ENCODE peak calls at places on chromosomes 3 and 15, in six cellular contexts. A, Y, Z, R, O and P are unnamed samples. For H3K9me3 and H3K4me1, the result is how much of the 10 kb centered on the place peaks cover.

GRCh38 chr15:34365073-34365825 is 1.7 kb downstream of the LPCAT4 start:
- DNase-seq in R (no peak), A (no peak), Y (no peak), O (peak), Z (no peak), P (no peak)

GRCh38 chr15:93049914-93050534 is 39.0 kb downstream of the RGMA start:
- DNase-seq in Z (no peak), O (peak), Y (no peak), R (peak), A (no peak), P (no peak)

GRCh38 chr3:57120040-57120802 is 44.9 kb downstream of the IL17RD start:
- DNase-seq in O (no peak), Z (no peak), A (no peak), R (no peak), Y (no peak), P (no peak)

GRCh38 chr15:69304176-69304533 is 5.4 kb downstream of the PAQR5 start:
- DNase-seq in O (no peak), Z (no peak), A (no peak), R (no peak), Y (peak), P (no peak)

GRCh38 chr15:78671626-78672211 is 30.7 kb upstream of the CHRNB4 start:
- DNase-seq in A (no peak), Y (peak), Z (no peak), R (no peak), O (no peak), P (no peak)

GRCh38 chr15:91782221-91782620 is 71.3 kb upstream of the SLCO3A1 start:
- DNase-seq in O (no peak), Y (peak), Z (no peak), A (peak), R (no peak), P (no peak)

GRCh38 chr3:148601766-148602685 is 95.7 kb upstream of the AGTR1 start:
- DNase-seq in O (no peak), R (no peak), Z (no peak), A (no peak), Y (no peak), P (no peak)

GRCh38 chr3:13509066-13509815 is 29.1 kb downstream of the HDAC11 start:
- DNase-seq in A (no peak), Z (no peak), R (no peak), Y (no peak), O (peak), P (no peak)

GRCh38 chr3:135803291-135803690 is 162.2 kb upstream of the PPP2R3A start:
- DNase-seq in Z (no peak), Y (no peak), O (no peak), R (no peak), A (no peak), P (no peak)

GRCh38 chr3:38588276-38588971 is 61.1 kb downstream of the SCN5A start:
- DNase-seq in R (no peak), A (peak), O (peak), Y (no peak), Z (no peak), P (peak)

GRCh38 chr3:187746479-187747335 is 1.4 kb upstream of the BCL6 start:
- DNase-seq in R (no peak), A (no peak), Z (no peak), Y (no peak), O (no peak), P (peak)

GRCh38 chr15:37698679-37699078 is 235.8 kb upstream of the TMCO5A start:
- DNase-seq in Y (no peak), A (no peak), R (no peak), Z (no peak), O (no peak), P (no peak)

GRCh38 chr3:53324011-53324544 is 23.3 kb downstream of the DCP1A start:
- DNase-seq in R (no peak), A (no peak), Z (no peak), Y (no peak), O (peak), P (no peak)

GRCh38 chr3:9441501-9442221 is 44.2 kb downstream of the SETD5 start:
- DNase-seq in A (no peak), O (no peak), Y (no peak), Z (no peak), R (no peak), P (no peak)

GRCh38 chr3:194472290-194472920 is 14.4 kb downstream of the ATP13A3 start:
- DNase-seq in O (no peak), R (peak), Y (peak), Z (peak), A (no peak), P (peak)

DNA sequence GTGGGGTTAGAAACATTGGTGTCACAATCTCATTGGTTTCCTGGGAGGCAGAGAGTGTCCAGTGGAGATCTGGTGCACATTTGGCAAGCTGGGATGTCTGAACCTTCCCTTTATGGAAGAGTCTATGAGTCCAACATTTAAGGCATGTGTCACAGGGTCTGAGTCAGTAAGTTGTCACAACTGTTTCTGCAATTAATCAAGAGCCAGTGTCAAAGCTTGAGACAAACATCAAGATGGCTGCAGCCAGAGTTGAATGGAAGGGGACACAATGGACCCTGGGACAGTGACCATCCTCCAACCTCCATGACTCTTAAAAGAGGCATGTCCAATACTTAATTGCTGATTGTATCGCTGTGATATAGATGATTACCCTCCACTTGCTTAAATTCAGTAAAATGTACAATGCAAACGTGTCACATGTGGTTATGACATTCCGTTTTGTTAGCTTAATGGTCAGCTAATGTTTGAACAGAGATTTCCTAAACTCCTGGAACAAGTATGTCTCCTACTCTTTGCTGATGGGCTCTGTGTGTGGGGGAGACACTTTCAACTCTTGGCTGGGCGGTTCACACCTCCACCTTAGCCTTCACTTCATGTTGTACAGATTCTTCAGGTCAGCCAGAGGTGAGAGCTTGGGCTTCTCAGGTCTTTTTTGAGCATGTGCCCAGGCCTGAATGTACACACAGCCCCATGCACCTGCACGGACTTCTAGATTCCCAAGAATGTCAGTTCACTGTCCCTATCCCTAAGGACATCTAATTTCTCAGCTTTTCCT is 79.9 kb upstream of the PRR23E start:
- DNase-seq in O (no peak), A (no peak), Z (no peak), R (no peak), Y (no peak), P (no peak)
- H3K4me3 ChIP-seq in O (no peak), A (no peak), Z (no peak), R (no peak), Y (no peak), P (no peak)

DNA sequence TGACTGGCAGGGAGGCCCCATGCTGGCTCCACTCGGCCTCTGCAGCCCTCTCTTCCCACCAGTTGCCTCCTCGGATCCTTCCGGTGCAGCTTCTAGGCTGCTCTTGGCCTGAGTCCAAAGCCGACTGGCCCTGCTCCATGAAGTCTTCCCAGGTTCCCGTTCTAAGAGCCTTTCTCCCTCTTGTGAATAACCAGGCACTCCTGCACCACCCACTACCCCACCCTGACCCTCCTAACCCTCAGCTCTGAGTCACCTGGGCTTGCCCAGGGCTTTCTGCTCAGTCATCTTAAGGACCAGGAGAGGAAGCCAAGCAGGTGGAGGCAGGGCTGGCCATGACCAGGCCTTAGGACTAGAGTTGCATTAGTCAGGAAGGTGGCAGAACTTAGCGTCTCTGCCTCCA is 28.1 kb upstream of the CNBP start:
- DNase-seq in R (no peak), Z (no peak), Y (peak), A (peak), O (peak), P (no peak)
- H3K9me3 ChIP-seq in R (under half), Z (under half), Y (under half), A (under half), O (under half), P (under half)

GRCh38 chr15:88630798-88631463 is 7.9 kb upstream of the ISG20 start:
- DNase-seq in A (no peak), Z (no peak), O (no peak), R (no peak), Y (no peak), P (no peak)
- H3K4me1 ChIP-seq in A (under half), Z (half or more), O (under half), R (half or more), Y (under half), P (under half)

GRCh38 chr3:49205154-49205788 is 33.9 kb downstream of the KLHDC8B start:
- DNase-seq in Z (no peak), R (no peak), O (no peak), Y (no peak), A (no peak), P (no peak)

GRCh38 chr3:49198161-49198560 is 26.8 kb downstream of the KLHDC8B start:
- DNase-seq in A (no peak), Y (peak), O (no peak), Z (no peak), R (no peak), P (no peak)

GRCh38 chr3:49198611-49199230 is 27.3 kb downstream of the KLHDC8B start:
- DNase-seq in A (no peak), R (no peak), O (peak), Y (no peak), Z (no peak), P (no peak)

GRCh38 chr3:49199244-49199899 is 28.0 kb downstream of the KLHDC8B start:
- DNase-seq in O (peak), R (no peak), Z (no peak), Y (peak), A (peak), P (no peak)

DNA sequence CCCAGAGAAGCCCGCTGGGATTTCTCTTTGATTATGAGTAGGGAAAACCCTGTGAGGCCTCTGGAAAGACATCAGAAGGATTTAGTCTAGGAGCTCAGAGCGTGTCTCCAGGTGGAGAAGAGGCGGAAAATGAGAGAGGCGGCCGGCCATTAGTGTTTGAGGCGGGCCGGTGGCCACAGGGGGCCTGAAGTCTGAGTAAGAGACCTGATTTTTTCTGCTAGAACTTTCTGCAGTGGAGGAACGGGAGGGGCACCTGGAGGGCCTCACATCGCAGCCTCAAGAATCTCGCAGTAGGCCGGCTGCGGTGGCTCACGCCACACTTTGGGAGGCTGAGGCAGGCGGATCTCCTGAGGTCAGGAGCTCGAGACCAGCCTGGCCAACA is 28.5 kb downstream of the KLHDC8B start:
- DNase-seq in Y (no peak), O (no peak), A (no peak), R (no peak), Z (no peak), P (no peak)
- H3K4me3 ChIP-seq in Y (peak), O (peak), A (peak), R (no peak), Z (no peak), P (no peak)